ENCODE peak calls at places on chromosome 9, in four cellular contexts. One of them, this sample, is unnamed.

GRCh38 chr9:115845648-115846312 is 307.8 kb upstream of the PAPPA start:
- DNase-seq in endothelial cell: no peak
- DNase-seq in IMR-90: peak; percentile 92
- DNase-seq in lung: no peak
- DNase-seq in this sample: no peak

GRCh38 chr9:96232164-96232538 is 69.8 kb downstream of the HSD17B3 start:
- DNase-seq in endothelial cell: no peak
- DNase-seq in IMR-90: no peak
- DNase-seq in lung: no peak
- DNase-seq in this sample: no peak

GRCh38 chr9:116323012-116323411 is 169.4 kb downstream of the PAPPA start:
- DNase-seq in endothelial cell: no peak
- DNase-seq in IMR-90: peak; percentile 16
- DNase-seq in lung: no peak
- DNase-seq in this sample: no peak

GRCh38 chr9:136337416-136338395 is 10.4 kb downstream of the GPSM1 start:
- DNase-seq in endothelial cell: no peak
- DNase-seq in IMR-90: no peak
- DNase-seq in lung: no peak
- DNase-seq in this sample: no peak

GRCh38 chr9:136943291-136944093 is 1.0 kb downstream of the FBXW5 start:
- DNase-seq in endothelial cell: peak; percentile 36
- DNase-seq in IMR-90: no peak
- DNase-seq in lung: no peak
- DNase-seq in this sample: peak; percentile 38

GRCh38 chr9:134992755-134993124 is 75.0 kb upstream of the FCN1 start:
- DNase-seq in endothelial cell: no peak
- DNase-seq in IMR-90: no peak
- DNase-seq in lung: peak; percentile 49
- DNase-seq in this sample: no peak

GRCh38 chr9:70917277-70917676 is 204.1 kb downstream of the TRPM3 start:
- DNase-seq in endothelial cell: no peak
- DNase-seq in IMR-90: no peak
- DNase-seq in lung: no peak
- DNase-seq in this sample: no peak

GRCh38 chr9:131411719-131412681 is 18.1 kb downstream of the PRRC2B start:
- DNase-seq in endothelial cell: no peak
- DNase-seq in IMR-90: no peak
- DNase-seq in lung: no peak
- DNase-seq in this sample: no peak

GRCh38 chr9:4298255-4299005 is 1.4 kb downstream of the GLIS3 start:
- DNase-seq in endothelial cell: peak; percentile 6
- DNase-seq in IMR-90: peak; percentile 27
- DNase-seq in lung: peak; percentile 47
- DNase-seq in this sample: peak; percentile 4

GRCh38 chr9:30775236-30775635 is 1609.2 kb upstream of the ACO1 start:
- DNase-seq in endothelial cell: no peak
- DNase-seq in IMR-90: no peak
- DNase-seq in lung: no peak
- DNase-seq in this sample: no peak

GRCh38 chr9:70449461-70449860 is 35.0 kb upstream of the KLF9 start:
- DNase-seq in endothelial cell: no peak
- DNase-seq in IMR-90: no peak
- DNase-seq in lung: no peak
- DNase-seq in this sample: no peak

GRCh38 chr9:127796225-127796813 is 6.4 kb upstream of the FPGS start:
- DNase-seq in endothelial cell: no peak
- DNase-seq in IMR-90: peak; percentile 38
- DNase-seq in lung: peak; percentile 70
- DNase-seq in this sample: no peak

GRCh38 chr9:76456202-76456926 is 2.6 kb upstream of the GCNT1 start:
- DNase-seq in endothelial cell: peak; percentile 69
- DNase-seq in IMR-90: peak; percentile 82
- DNase-seq in lung: no peak
- DNase-seq in this sample: no peak

GRCh38 chr9:69255591-69255990 is 69.4 kb upstream of the ENTREP1 start:
- DNase-seq in endothelial cell: no peak
- DNase-seq in IMR-90: no peak
- DNase-seq in lung: no peak
- DNase-seq in this sample: no peak

GRCh38 chr9:14221558-14221957 is 92.4 kb downstream of the NFIB start:
- DNase-seq in endothelial cell: no peak
- DNase-seq in IMR-90: peak; percentile 61
- DNase-seq in lung: no peak
- DNase-seq in this sample: no peak

GRCh38 chr9:91166796-91167366 is 194.8 kb downstream of the AUH start:
- DNase-seq in endothelial cell: no peak
- DNase-seq in IMR-90: peak; percentile 75
- DNase-seq in lung: no peak
- DNase-seq in this sample: no peak

GRCh38 chr9:127426756-127427155 is 2.6 kb downstream of the ZNF79 start:
- DNase-seq in endothelial cell: no peak
- DNase-seq in IMR-90: no peak
- DNase-seq in lung: no peak
- DNase-seq in this sample: no peak

GRCh38 chr9:38682713-38683112 is 37.2 kb downstream of the FAM240B start:
- DNase-seq in endothelial cell: no peak
- DNase-seq in IMR-90: peak; percentile 84
- DNase-seq in lung: no peak
- DNase-seq in this sample: no peak

GRCh38 chr9:130220351-130220750 is 45.2 kb upstream of the HMCN2 start:
- DNase-seq in endothelial cell: no peak
- DNase-seq in IMR-90: peak; percentile 72
- DNase-seq in lung: no peak
- DNase-seq in this sample: no peak

GRCh38 chr9:83154087-83154736 is 91.3 kb upstream of the RASEF start:
- DNase-seq in endothelial cell: no peak
- DNase-seq in IMR-90: peak; percentile 14
- DNase-seq in lung: peak; percentile 42
- DNase-seq in this sample: no peak

GRCh38 chr9:134316444-134317160 is 9.7 kb upstream of the RXRA start:
- DNase-seq in endothelial cell: no peak
- DNase-seq in IMR-90: peak; percentile 68
- DNase-seq in lung: no peak
- DNase-seq in this sample: no peak

GRCh38 chr9:34463098-34463900 is 4.7 kb downstream of the DNAI1 start:
- DNase-seq in endothelial cell: no peak
- DNase-seq in IMR-90: peak; percentile 60
- DNase-seq in lung: no peak
- DNase-seq in this sample: no peak

GRCh38 chr9:99162759-99163364 is 57.9 kb downstream of the TGFBR1 start:
- DNase-seq in endothelial cell: no peak
- DNase-seq in IMR-90: peak; percentile 51
- DNase-seq in lung: no peak
- DNase-seq in this sample: no peak

GRCh38 chr9:124871156-124871561 is 9.2 kb downstream of the ARPC5L start:
- DNase-seq in endothelial cell: no peak
- DNase-seq in IMR-90: no peak
- DNase-seq in lung: no peak
- DNase-seq in this sample: no peak

GRCh38 chr9:124869986-124870560 is 8.1 kb downstream of the ARPC5L start:
- DNase-seq in endothelial cell: peak; percentile 36
- DNase-seq in IMR-90: peak; percentile 37
- DNase-seq in lung: peak; percentile 51
- DNase-seq in this sample: no peak

GRCh38 chr9:124875501-124875900 is 13.6 kb downstream of the ARPC5L start:
- DNase-seq in endothelial cell: no peak
- DNase-seq in IMR-90: no peak
- DNase-seq in lung: no peak
- DNase-seq in this sample: no peak

GRCh38 chr9:124870723-124871122 is 8.8 kb downstream of the ARPC5L start:
- DNase-seq in endothelial cell: no peak
- DNase-seq in IMR-90: no peak
- DNase-seq in lung: no peak
- DNase-seq in this sample: no peak

GRCh38 chr9:124873664-124874063 is 11.7 kb downstream of the ARPC5L start:
- DNase-seq in endothelial cell: no peak
- DNase-seq in IMR-90: no peak
- DNase-seq in lung: no peak
- DNase-seq in this sample: no peak
- TF ChIP-seq CTCF in endothelial cell: no peak
- TF ChIP-seq CTCF in IMR-90: no peak
- TF ChIP-seq CTCF in lung: no peak
- TF ChIP-seq CTCF in this sample: no peak

GRCh38 chr9:8762676-8763075 is 963.1 kb upstream of the DMAC1 start:
- DNase-seq in endothelial cell: no peak
- DNase-seq in IMR-90: no peak
- DNase-seq in lung: no peak
- DNase-seq in this sample: no peak
- TF ChIP-seq CTCF in endothelial cell: no peak
- TF ChIP-seq CTCF in IMR-90: no peak
- TF ChIP-seq CTCF in lung: no peak
- TF ChIP-seq CTCF in this sample: no peak

GRCh38 chr9:122145462-122145861 is 14.1 kb downstream of the NDUFA8 start:
- DNase-seq in endothelial cell: no peak
- DNase-seq in IMR-90: no peak
- DNase-seq in lung: no peak
- DNase-seq in this sample: no peak
- TF ChIP-seq CTCF in endothelial cell: no peak
- TF ChIP-seq CTCF in IMR-90: no peak
- TF ChIP-seq CTCF in lung: no peak
- TF ChIP-seq CTCF in this sample: no peak

GRCh38 chr9:111414406-111414805 is 69.8 kb downstream of the ECPAS start:
- DNase-seq in endothelial cell: no peak
- DNase-seq in IMR-90: no peak
- DNase-seq in lung: no peak
- DNase-seq in this sample: no peak

GRCh38 chr9:111407813-111408212 is 76.4 kb downstream of the ECPAS start:
- DNase-seq in endothelial cell: no peak
- DNase-seq in IMR-90: no peak
- DNase-seq in lung: no peak
- DNase-seq in this sample: no peak

GRCh38 chr9:111411266-111411665 is 72.9 kb downstream of the ECPAS start:
- DNase-seq in endothelial cell: no peak
- DNase-seq in IMR-90: no peak
- DNase-seq in lung: no peak
- DNase-seq in this sample: no peak

GRCh38 chr9:111413996-111414395 is 70.2 kb downstream of the ECPAS start:
- DNase-seq in endothelial cell: no peak
- DNase-seq in IMR-90: no peak
- DNase-seq in lung: no peak
- DNase-seq in this sample: no peak

GRCh38 chr9:111412280-111412679 is 71.9 kb downstream of the ECPAS start:
- DNase-seq in endothelial cell: no peak
- DNase-seq in IMR-90: no peak
- DNase-seq in lung: no peak
- DNase-seq in this sample: no peak
- TF ChIP-seq CTCF in endothelial cell: no peak
- TF ChIP-seq CTCF in IMR-90: no peak
- TF ChIP-seq CTCF in lung: no peak
- TF ChIP-seq CTCF in this sample: no peak